ENCODE peak calls at places on chromosomes 5 and 9, in four cellular contexts. J, C, S and P are unnamed samples.
A peak's percentile ranks its signal among the peaks of the same experiment; 100 is the strongest.

GRCh38 chr5:102924963-102925362 is 169.9 kb downstream of the PAM start:
- DNase-seq in J (no peak), C (no peak), S (no peak), P (no peak)

GRCh38 chr5:121949885-121950284 is 11.9 kb upstream of the SRFBP1 start:
- DNase-seq in J (peak; percentile 21), C (no peak), S (no peak), P (peak; percentile 15)

GRCh38 chr5:141094481-141095262 is at the start of gene PCDHB2:
- DNase-seq in J (no peak), C (no peak), S (no peak), P (no peak)

GRCh38 chr5:156764572-156764971 is 85.5 kb upstream of the PPP1R2B start:
- DNase-seq in J (no peak), C (no peak), S (no peak), P (no peak)

GRCh38 chr5:168334161-168335094 is 43.0 kb downstream of the WWC1 start:
- DNase-seq in J (no peak), C (no peak), S (no peak), P (peak; percentile 57)

GRCh38 chr9:77848897-77849296 is 182.7 kb downstream of the GNAQ start:
- DNase-seq in J (peak; percentile 36), C (no peak), S (no peak), P (peak; percentile 37)

GRCh38 chr9:123401879-123402513 is 46.0 kb downstream of the CRB2 start:
- DNase-seq in J (peak; percentile 41), C (no peak), S (peak; percentile 18), P (peak; percentile 27)

GRCh38 chr5:35281613-35282012 is 51.3 kb upstream of the PRLR start:
- DNase-seq in J (no peak), C (no peak), S (no peak), P (no peak)

GRCh38 chr5:173736923-173737412 is 120.5 kb upstream of the BOD1 start:
- DNase-seq in J (peak; percentile 71), C (no peak), S (no peak), P (no peak)

GRCh38 chr5:39178856-39179255 is 40.5 kb downstream of the FYB1 start:
- DNase-seq in J (no peak), C (peak; percentile 53), S (no peak), P (no peak)

GRCh38 chr5:150129813-150130492 is 25.7 kb downstream of the PDGFRB start:
- DNase-seq in J (peak; percentile 79), C (peak; percentile 40), S (peak; percentile 60), P (no peak)

GRCh38 chr9:15295761-15296405 is 11.1 kb downstream of the TTC39B start:
- DNase-seq in J (peak; percentile 27), C (no peak), S (no peak), P (no peak)

GRCh38 chr5:121299153-121299552 is 552.5 kb upstream of the FTMT start:
- DNase-seq in J (no peak), C (no peak), S (no peak), P (no peak)

GRCh38 chr5:143008032-143008431 is 237.9 kb downstream of the ARHGAP26 start:
- DNase-seq in J (no peak), C (no peak), S (no peak), P (no peak)
- H3K27ac ChIP-seq in J (no peak overlapping the region), C (no peak overlapping the region), S (no peak overlapping the region), P (no peak overlapping the region)

GRCh38 chr5:57175586-57175985 is 1.7 kb downstream of the GPBP1 start:
- DNase-seq in J (peak; percentile 42), C (peak; percentile 43), S (no peak), P (no peak)
- H3K4me3 ChIP-seq in J (peak overlapping the region; percentile 78), C (peak overlapping the region; percentile 100), S (peak overlapping the region; percentile 98), P (peak overlapping the region; percentile 93)

GRCh38 chr5:176540956-176541337 is 3.7 kb upstream of the RNF44 start:
- DNase-seq in J (no peak), C (peak; percentile 58), S (no peak), P (no peak)

GRCh38 chr5:176541338-176542134 is 4.3 kb upstream of the RNF44 start:
- DNase-seq in J (peak; percentile 86), C (peak; percentile 78), S (no peak), P (no peak)

GRCh38 chr5:176538985-176539384 is 1.8 kb upstream of the RNF44 start:
- DNase-seq in J (no peak), C (no peak), S (no peak), P (no peak)

GRCh38 chr5:176542135-176542595 is 5.0 kb upstream of the RNF44 start:
- DNase-seq in J (peak; percentile 82), C (peak; percentile 68), S (no peak), P (no peak)

GRCh38 chr5:176540476-176540899 is 3.3 kb upstream of the RNF44 start:
- DNase-seq in J (no peak), C (no peak), S (no peak), P (no peak)
- H3K27ac ChIP-seq in J (no peak overlapping the region), C (peak overlapping the region; percentile 65), S (peak overlapping the region; percentile 86), P (no peak overlapping the region)

DNA sequence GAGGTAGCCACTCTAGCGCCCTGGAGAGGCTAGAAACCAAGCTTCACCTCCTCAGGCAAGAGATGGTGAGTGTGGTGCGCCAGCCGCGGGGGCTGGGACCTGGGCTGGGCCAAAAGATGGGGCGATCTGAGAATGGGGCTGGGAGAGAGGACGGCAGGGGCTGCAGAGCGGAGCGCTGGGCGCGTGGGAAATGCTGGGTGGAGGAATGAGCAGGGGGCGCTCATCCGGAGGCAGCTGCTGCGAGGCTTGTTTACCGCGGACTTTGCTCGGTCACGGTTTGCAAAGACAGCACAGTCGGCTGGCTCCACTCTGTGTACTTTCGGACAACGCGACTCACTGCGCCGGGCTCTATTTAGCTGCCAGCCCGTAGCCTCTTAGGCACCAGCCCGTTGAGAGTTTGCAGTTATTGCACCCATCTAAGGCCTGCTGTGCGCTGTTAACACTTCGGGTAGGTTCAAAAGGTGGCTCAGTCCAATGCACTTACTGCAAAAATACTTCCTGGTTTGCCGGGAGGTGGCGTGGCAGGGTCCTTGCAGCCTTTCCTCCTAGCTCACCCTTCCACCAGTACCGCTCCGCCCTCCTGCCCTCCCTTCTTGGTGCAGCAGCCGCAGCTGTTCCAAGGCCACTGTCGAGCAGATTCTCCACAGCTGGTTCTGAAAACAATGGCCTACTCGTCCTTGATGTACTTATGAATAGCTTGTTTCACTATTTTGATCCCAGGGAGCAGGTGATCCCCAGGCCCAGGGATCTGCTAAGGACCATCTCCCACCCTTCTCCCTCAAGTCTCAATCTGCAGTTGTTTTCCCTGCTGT is 1.3 kb downstream of the LURAP1L start:
- DNase-seq in J (peak; percentile 89), C (no peak), S (no peak), P (peak; percentile 76)
- H3K4me3 ChIP-seq in J (peak overlapping the region; percentile 71), C (no peak overlapping the region), S (peak overlapping the region; percentile 82), P (peak overlapping the region; percentile 90)